ENCODE peak calls at places on chromosomes 16 and 17, in four cellular contexts. G, O, H and S are unnamed samples.

GRCh38 chr17:142876-143784 is 5.8 kb downstream of the SCGB1C2 start:
- DNase-seq in G (peak; percentile 44), O (no peak), H (no peak), S (no peak)

GRCh38 chr17:29412780-29413565 is 22.8 kb downstream of the TAOK1 start:
- DNase-seq in H (no peak), O (peak; percentile 59), G (no peak), S (peak; percentile 71)

GRCh38 chr17:17712268-17712924 is 31.1 kb downstream of the RAI1 start:
- DNase-seq in O (peak; percentile 57), H (peak; percentile 78), G (no peak), S (peak; percentile 95)

GRCh38 chr16:84461029-84461415 is 43.4 kb downstream of the MEAK7 start:
- DNase-seq in G (peak; percentile 38), H (no peak), O (no peak), S (no peak)

GRCh38 chr17:4735825-4736651 is 3.6 kb upstream of the ZMYND15 start:
- DNase-seq in O (peak; percentile 74), H (no peak), G (no peak), S (peak; percentile 5)

GRCh38 chr17:2808367-2809335 is 12.4 kb downstream of the RAP1GAP2 start:
- DNase-seq in H (no peak), G (no peak), O (no peak), S (no peak)

GRCh38 chr17:72223816-72224215 is 103.0 kb downstream of the SOX9 start:
- DNase-seq in H (no peak), O (no peak), G (no peak), S (no peak)

GRCh38 chr17:39787743-39788484 is 50.2 kb downstream of the GRB7 start:
- DNase-seq in H (no peak), O (no peak), G (no peak), S (no peak)

GRCh38 chr16:82524939-82525338 is 101.8 kb upstream of the CDH13 start:
- DNase-seq in G (peak; percentile 74), H (no peak), O (no peak), S (no peak)

GRCh38 chr17:66957951-66958579 is 6.4 kb upstream of the CACNG4 start:
- DNase-seq in H (no peak), O (no peak), G (no peak), S (peak; percentile 14)

GRCh38 chr16:55613578-55614333 is 42.0 kb upstream of the SLC6A2 start:
- DNase-seq in H (no peak), O (no peak), G (no peak), S (no peak)

GRCh38 chr17:74324521-74324920 is 1.5 kb upstream of the KIF19 start:
- DNase-seq in G (no peak), O (no peak), H (no peak), S (no peak)

GRCh38 chr17:42522798-42523278 is 13.2 kb upstream of the NAGLU start:
- DNase-seq in G (no peak), H (no peak), O (no peak), S (no peak)

GRCh38 chr17:38905375-38905774 is 20.0 kb upstream of the LASP1NB start:
- DNase-seq in O (no peak), H (no peak), G (no peak), S (no peak)

GRCh38 chr17:20263595-20263994 is 203.7 kb downstream of the LGALS9B start:
- DNase-seq in H (peak; percentile 48), G (no peak), O (peak; percentile 30), S (peak; percentile 63)

GRCh38 chr16:9681556-9681955 is 500.7 kb downstream of the GRIN2A start:
- DNase-seq in G (no peak), H (no peak), O (no peak), S (no peak)
- H3K4me3 ChIP-seq in G (no peak overlapping the region), H (no peak overlapping the region), O (no peak overlapping the region), S (no peak overlapping the region)

DNA sequence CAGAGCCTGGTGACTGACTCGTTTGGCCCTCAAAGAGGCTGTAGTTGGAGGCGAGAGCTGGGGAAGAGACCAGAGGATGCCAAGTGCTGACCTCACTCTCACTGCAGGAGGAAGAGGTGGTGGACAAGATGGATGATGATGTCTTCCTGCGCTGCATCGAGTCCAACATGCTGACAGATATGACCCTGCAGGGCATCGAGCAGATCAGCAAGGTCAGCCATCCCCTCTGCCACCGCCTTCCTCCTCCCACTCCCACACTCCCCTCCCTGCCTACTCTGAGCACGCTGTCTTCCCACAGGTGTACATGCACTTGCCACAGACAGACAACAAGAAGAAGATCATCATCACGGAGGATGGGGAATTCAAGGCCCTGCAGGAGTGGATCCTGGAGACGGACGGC is 26.9 kb downstream of the POLR2A start:
- DNase-seq in H (no peak), O (peak; percentile 31), G (no peak), S (no peak)
- H3K4me3 ChIP-seq in H (no peak overlapping the region), O (no peak overlapping the region), G (no peak overlapping the region), S (no peak overlapping the region)

DNA sequence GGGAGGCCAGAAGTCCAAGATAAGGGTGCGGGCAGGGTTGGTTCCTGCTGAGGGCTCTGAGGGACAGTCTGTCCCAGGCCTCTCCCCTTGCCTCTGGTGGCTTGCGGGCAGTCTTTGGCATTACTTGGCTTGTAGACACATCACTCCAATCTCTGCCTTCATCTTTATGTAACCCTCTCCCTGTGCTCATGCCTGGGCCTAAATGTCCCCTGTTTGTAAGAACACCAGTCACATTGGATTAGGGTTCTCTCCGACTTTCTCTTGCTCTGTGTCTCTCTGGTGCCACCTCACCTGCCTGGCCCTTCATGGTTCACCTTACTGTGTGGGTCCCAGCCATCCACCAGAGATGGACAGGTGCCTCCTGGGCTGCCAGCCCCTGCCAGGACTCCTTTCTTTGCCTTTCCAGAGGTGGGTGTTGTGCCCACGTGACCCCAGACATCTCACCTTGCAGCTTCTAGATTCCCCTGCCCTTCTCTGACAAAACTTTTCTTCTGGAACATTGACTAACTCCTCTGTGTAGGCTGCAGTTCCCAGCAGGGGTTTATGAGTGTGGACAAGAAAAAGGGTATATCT is 205.8 kb downstream of the MSI2 start:
- DNase-seq in O (no peak), H (no peak), G (no peak), S (no peak)
- H3K4me3 ChIP-seq in O (no peak overlapping the region), H (no peak overlapping the region), G (no peak overlapping the region), S (no peak overlapping the region)

DNA sequence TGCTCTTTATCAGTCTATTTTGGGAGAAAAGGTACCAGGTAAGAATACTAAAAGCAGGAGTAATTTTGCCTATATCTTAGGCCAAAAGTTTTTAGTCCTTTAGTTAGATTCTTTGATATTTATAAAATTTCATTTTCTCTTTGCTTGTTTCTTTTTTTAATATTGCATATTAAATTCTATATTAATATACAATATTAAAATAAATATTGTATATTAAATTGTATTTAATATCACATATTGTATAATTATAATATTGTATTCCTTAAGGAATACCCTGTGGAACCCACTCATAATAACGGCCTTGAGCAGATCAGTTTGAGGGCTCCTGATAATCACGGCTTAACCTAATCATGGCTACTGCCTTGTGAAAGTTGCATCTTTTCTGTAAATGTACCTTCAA is 1.9 kb downstream of the CEP95 start:
- DNase-seq in G (no peak), O (no peak), H (no peak), S (no peak)
- H3K4me3 ChIP-seq in G (no peak overlapping the region), O (peak overlapping the region; percentile 98), H (peak overlapping the region; percentile 99), S (peak overlapping the region; percentile 99)

GRCh38 chr17:44033841-44034408 is 19.2 kb upstream of the TMEM101 start:
- DNase-seq in G (no peak), H (no peak), O (no peak), S (no peak)
- H3K4me3 ChIP-seq in G (no peak overlapping the region), H (no peak overlapping the region), O (no peak overlapping the region), S (no peak overlapping the region)